ENCODE peak calls at places on chromosomes 1 and 21, in four cellular contexts. N, O, L and G are unnamed samples.

GRCh38 chr1:59556802-59557548 is 257.8 kb upstream of the HOOK1 start:
- DNase-seq in O (no peak), N (no peak), L (no peak), G (no peak)

GRCh38 chr1:15962176-15962575 is 13.7 kb downstream of the ZBTB17 start:
- DNase-seq in N (no peak), L (no peak), O (no peak), G (no peak)

GRCh38 chr1:225657462-225657989 is 4.6 kb upstream of the ENAH start:
- DNase-seq in L (no peak), N (peak; percentile 83), O (no peak), G (no peak)

GRCh38 chr1:29197590-29197924 is 15.9 kb upstream of the SRSF4 start:
- DNase-seq in N (peak; percentile 47), L (peak; percentile 33), O (no peak), G (no peak)

GRCh38 chr21:44701541-44701940 is 4.6 kb downstream of the KRTAP10-12 start:
- DNase-seq in O (no peak), L (no peak), N (no peak), G (no peak)

GRCh38 chr1:225572422-225572821 is 80.5 kb downstream of the ENAH start:
- DNase-seq in O (no peak), N (peak; percentile 48), L (no peak), G (no peak)

GRCh38 chr1:161220002-161220401 is 3.4 kb downstream of the APOA2 start:
- DNase-seq in L (no peak), O (no peak), N (no peak), G (no peak)

GRCh38 chr1:109620396-109620817 is 770 bp downstream of the AMPD2 start:
- DNase-seq in O (no peak), L (no peak), N (peak; percentile 49), G (peak; percentile 65)

GRCh38 chr1:244006961-244007360 is 44.1 kb upstream of the ZBTB18 start:
- DNase-seq in O (no peak), N (no peak), L (no peak), G (no peak)

GRCh38 chr1:50139339-50139738 is 30.6 kb downstream of the ELAVL4 start:
- DNase-seq in N (no peak), L (no peak), O (no peak), G (no peak)

GRCh38 chr1:168509875-168510594 is 33.8 kb downstream of the XCL2 start:
- DNase-seq in O (no peak), L (no peak), N (no peak), G (no peak)

GRCh38 chr1:158177705-158178450 is 2.8 kb upstream of the CD1D start:
- DNase-seq in O (peak; percentile 64), L (peak; percentile 63), N (peak; percentile 79), G (no peak)

GRCh38 chr1:107787299-107787698 is 177.7 kb downstream of the VAV3 start:
- DNase-seq in N (no peak), L (no peak), O (no peak), G (no peak)

GRCh38 chr1:201274616-201275265 is 8.6 kb upstream of the PKP1 start:
- DNase-seq in O (no peak), N (no peak), L (no peak), G (no peak)

GRCh38 chr1:31476891-31477846 is 64.2 kb downstream of the SERINC2 start:
- DNase-seq in O (no peak), N (no peak), L (no peak), G (no peak)

GRCh38 chr1:2270260-2271100 is 42.4 kb downstream of the SKI start:
- DNase-seq in N (no peak), O (no peak), L (no peak), G (no peak)

GRCh38 chr1:230426246-230427101 is at the start of gene PGBD5:
- DNase-seq in O (no peak), N (peak; percentile 7), L (no peak), G (peak; percentile 43)

GRCh38 chr21:30209571-30209970 is 6.3 kb downstream of the CLDN8 start:
- DNase-seq in N (no peak), L (no peak), O (no peak), G (no peak)

GRCh38 chr1:233224291-233224690 is 71.2 kb downstream of the PCNX2 start:
- DNase-seq in N (peak; percentile 9), O (no peak), L (no peak), G (peak; percentile 9)

GRCh38 chr1:15680131-15680530 is 4.0 kb upstream of the PLEKHM2 start:
- DNase-seq in N (peak; percentile 65), L (no peak), O (no peak), G (no peak)

GRCh38 chr21:41217656-41218380 is 49.9 kb downstream of the BACE2 start:
- DNase-seq in O (no peak), N (peak; percentile 61), L (no peak), G (no peak)

GRCh38 chr1:53572061-53572801 is 113.0 kb downstream of the DMRTB1 start:
- DNase-seq in N (peak; percentile 61), L (no peak), O (no peak), G (peak; percentile 67)

GRCh38 chr1:75135829-75136142 is 1.6 kb downstream of the LHX8 start:
- DNase-seq in L (no peak), N (no peak), O (no peak), G (no peak)
- H3K27me3 ChIP-seq in L (peaks cover 50% of the 10 kb centered on the region), N (peaks cover 76% of the 10 kb centered on the region), O (peaks cover 17% of the 10 kb centered on the region), G (no peaks in the 10 kb centered on the region)

GRCh38 chr1:12010751-12011570 is 8.3 kb upstream of the MIIP start:
- DNase-seq in N (no peak), L (no peak), O (no peak), G (no peak)
- H3K36me3 ChIP-seq in N (peaks cover 59% of the 10 kb centered on the region), L (peaks cover 40% of the 10 kb centered on the region), O (peaks cover 48% of the 10 kb centered on the region), G (peaks cover 50% of the 10 kb centered on the region)

DNA sequence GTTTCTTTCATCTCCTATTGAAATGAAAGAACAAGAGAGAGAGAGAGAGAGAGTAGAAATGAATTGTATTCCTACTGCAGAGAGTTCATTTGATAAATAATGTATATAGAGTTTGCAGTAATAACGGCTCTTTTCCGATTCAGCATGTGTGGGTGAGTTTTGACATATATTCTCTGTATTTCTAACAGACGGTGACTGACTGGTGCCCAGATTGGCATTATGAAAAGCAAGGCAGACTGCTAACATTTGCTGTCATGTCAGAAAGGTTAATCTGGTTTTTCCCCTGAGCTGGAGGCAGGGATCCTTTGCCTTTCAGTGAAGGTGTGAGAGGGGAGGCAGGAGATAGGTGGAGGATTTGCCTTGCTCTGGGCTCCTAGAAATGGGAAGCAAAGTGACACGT is 267.3 kb upstream of the KIAA0040 start:
- DNase-seq in L (no peak), N (no peak), O (no peak), G (no peak)
- H3K4me3 ChIP-seq in L (no peak overlapping the region), N (no peak overlapping the region), O (no peak overlapping the region), G (no peak overlapping the region)

DNA sequence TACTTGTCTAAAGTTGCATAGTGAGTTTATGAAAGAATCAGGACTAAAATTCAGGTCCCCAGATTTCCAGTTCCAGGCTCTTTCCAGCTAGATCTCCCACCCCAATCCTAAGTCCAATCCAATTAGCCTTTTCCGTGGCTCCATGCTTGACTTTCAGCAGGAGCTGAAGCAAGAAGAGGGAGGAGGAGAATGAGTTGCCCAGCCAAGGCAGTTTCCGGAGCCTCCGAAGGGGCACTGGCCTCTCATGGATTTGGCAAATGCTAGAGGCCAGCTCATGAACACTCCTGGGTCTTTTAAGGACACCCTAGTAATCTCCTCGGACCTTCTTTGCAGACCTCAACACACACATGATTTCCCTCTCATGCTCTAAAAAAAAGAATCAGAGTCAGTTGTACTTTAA is 10.5 kb upstream of the LRRC52 start:
- DNase-seq in N (no peak), O (no peak), L (no peak), G (no peak)
- H3K27me3 ChIP-seq in N (no peaks in the 10 kb centered on the region), O (no peaks in the 10 kb centered on the region), L (no peaks in the 10 kb centered on the region), G (no peaks in the 10 kb centered on the region)

GRCh38 chr1:212797681-212798080 is 6.0 kb downstream of the TATDN3 start:
- DNase-seq in L (no peak), N (peak; percentile 23), O (no peak), G (no peak)
- H3K36me3 ChIP-seq in L (no peaks in the 10 kb centered on the region), N (peaks cover 3% of the 10 kb centered on the region), O (peaks cover 13% of the 10 kb centered on the region), G (no peaks in the 10 kb centered on the region)

GRCh38 chr1:162712317-162713029 is 78.0 kb upstream of the HSD17B7 start:
- DNase-seq in L (no peak), N (no peak), O (no peak), G (no peak)

GRCh38 chr1:162709132-162709860 is 77.0 kb downstream of the DDR2 start:
- DNase-seq in L (no peak), N (no peak), O (no peak), G (no peak)

GRCh38 chr1:162709870-162710269 is 77.6 kb downstream of the DDR2 start:
- DNase-seq in L (no peak), O (no peak), N (no peak), G (no peak)

GRCh38 chr1:162710349-162710748 is 78.1 kb downstream of the DDR2 start:
- DNase-seq in O (no peak), N (no peak), L (no peak), G (no peak)

DNA sequence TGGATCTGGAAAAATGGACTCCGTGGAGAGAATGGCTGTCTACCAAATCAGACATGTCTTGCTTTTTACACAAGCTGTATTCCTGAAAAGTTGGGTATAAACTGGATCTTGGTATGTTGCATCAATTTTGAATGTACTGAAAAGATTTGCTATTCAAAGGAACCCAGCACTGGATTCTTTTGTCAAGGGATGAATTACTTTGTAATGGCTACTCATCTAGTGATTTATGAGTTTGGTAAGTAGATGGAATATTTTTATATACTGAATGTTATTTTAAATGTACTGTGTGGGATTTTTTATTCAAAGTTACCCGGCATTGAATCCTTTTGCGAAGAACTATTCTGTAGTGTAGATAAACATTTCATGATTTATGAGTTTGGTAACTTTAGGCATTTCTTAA is 78.8 kb downstream of the DDR2 start:
- DNase-seq in L (no peak), O (no peak), N (no peak), G (no peak)
- H3K4me3 ChIP-seq in L (no peak overlapping the region), O (no peak overlapping the region), N (no peak overlapping the region), G (no peak overlapping the region)